ENCODE peak calls at places on chromosomes 3 and 15, in ten cellular contexts. J is adrenal gland, A is sigmoid colon, M is ovary, Q is suprapubic skin, R is heart left ventricle, W is Peyer's patch, Y is IMR-90, Z is prostate gland, H is uterus. C is an unnamed sample.

GRCh38 chr3:177134811-177135210 is 62.5 kb downstream of the TBL1XR1 start:
- DNase-seq in J (no peak), A (no peak), M (no peak), Q (no peak), R (no peak), W (no peak), Y (no peak), Z (no peak), H (no peak), C (no peak)

GRCh38 chr3:114418724-114419543 is 125.1 kb downstream of the TIGIT start:
- DNase-seq in J (no peak), A (no peak), M (peak), Q (no peak), R (no peak), W (no peak), Y (peak), Z (no peak), H (no peak), C (no peak)

GRCh38 chr3:68935778-68936177 is 3.4 kb upstream of the TAFA4 start:
- DNase-seq in J (no peak), A (no peak), M (no peak), Q (no peak), R (no peak), W (no peak), Y (no peak), Z (no peak), H (no peak), C (no peak)

GRCh38 chr3:108201258-108201657 is 21.0 kb downstream of the IFT57 start:
- DNase-seq in J (no peak), A (no peak), M (no peak), Q (no peak), R (no peak), W (no peak), Y (no peak), Z (no peak), H (no peak), C (no peak)

GRCh38 chr15:63805993-63806980 is 27.5 kb downstream of the HERC1 start:
- DNase-seq in J (no peak), A (no peak), M (no peak), Q (no peak), R (no peak), W (no peak), Y (peak), Z (no peak), H (no peak), C (no peak)

GRCh38 chr15:34754171-34754580 is 622 bp downstream of the GJD2 start:
- DNase-seq in J (no peak), A (no peak), M (no peak), Q (no peak), R (no peak), W (no peak), Y (no peak), Z (no peak), H (no peak), C (no peak)

GRCh38 chr3:12392101-12392878 is 92.0 kb upstream of the TSEN2 start:
- DNase-seq in J (no peak), A (no peak), M (no peak), Q (no peak), R (no peak), W (no peak), Y (no peak), Z (no peak), H (peak), C (no peak)

GRCh38 chr3:40309925-40310635 is 573 bp downstream of the EIF1B start:
- DNase-seq in J (peak), A (peak), M (peak), Q (peak), R (peak), W (peak), Y (peak), Z (no peak), H (peak), C (peak)

GRCh38 chr3:4983739-4984510 is 4.7 kb downstream of the BHLHE40 start:
- DNase-seq in J (peak), A (no peak), M (peak), Q (no peak), R (peak), W (peak), Y (peak), Z (no peak), H (peak), C (peak)

GRCh38 chr15:48806151-48806550 is 4.7 kb downstream of the CEP152 start:
- DNase-seq in J (no peak), A (no peak), M (no peak), Q (no peak), R (peak), W (no peak), Y (peak), Z (no peak), H (no peak), C (no peak)

GRCh38 chr15:48810414-48811324 is at the start of gene CEP152:
- DNase-seq in J (peak), A (peak), M (peak), Q (peak), R (peak), W (peak), Y (peak), Z (peak), H (peak), C (peak)

GRCh38 chr15:48811325-48811938 is 563 bp upstream of the CEP152 start:
- DNase-seq in J (no peak), A (no peak), M (no peak), Q (no peak), R (no peak), W (no peak), Y (no peak), Z (no peak), H (no peak), C (no peak)
- H3K4me3 ChIP-seq in J (peak), A (peak), M (peak), Q (peak), R (peak), W (peak), Y (peak), Z (peak), H (peak), C (peak)

DNA sequence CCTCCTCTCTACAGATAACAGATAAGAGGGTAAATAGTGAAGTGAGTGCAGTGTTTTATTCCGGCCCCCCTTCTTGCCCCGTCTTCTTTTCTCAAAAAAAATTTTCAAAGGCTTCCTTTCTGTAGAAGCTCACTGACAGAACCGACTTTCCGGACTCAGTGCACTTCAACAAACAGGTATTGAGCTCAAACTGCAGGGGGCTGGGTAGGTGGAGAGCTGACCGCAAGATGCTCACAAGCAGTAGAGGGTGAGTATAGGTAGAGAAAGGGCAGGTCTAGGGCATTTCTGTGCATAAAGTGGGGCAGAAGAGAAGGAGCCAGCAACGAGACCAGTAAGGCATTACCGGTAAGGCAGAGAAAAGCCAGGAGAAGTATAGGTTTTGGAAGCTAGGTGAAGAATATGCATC is 97.2 kb downstream of the ST6GAL1 start:
- DNase-seq in J (no peak), A (no peak), M (no peak), Q (no peak), R (no peak), W (peak), Y (no peak), Z (no peak), H (no peak), C (no peak)
- TF ChIP-seq POLR2A in J (no peak), A (no peak), M (no peak), Q (no peak), R (no peak), W (no peak), Y (no peak), Z (no peak), H (no peak), C (no peak)

GRCh38 chr3:184811999-184812844 is at the start of gene VPS8:
- DNase-seq in J (peak), A (peak), M (peak), Q (peak), R (peak), W (peak), Y (peak), Z (peak), H (peak), C (peak)
- TF ChIP-seq CTCF in J (peak), A (peak), M (peak), Q (peak), R (peak), W (peak), Y (peak), Z (peak), H (peak), C (no peak)

DNA sequence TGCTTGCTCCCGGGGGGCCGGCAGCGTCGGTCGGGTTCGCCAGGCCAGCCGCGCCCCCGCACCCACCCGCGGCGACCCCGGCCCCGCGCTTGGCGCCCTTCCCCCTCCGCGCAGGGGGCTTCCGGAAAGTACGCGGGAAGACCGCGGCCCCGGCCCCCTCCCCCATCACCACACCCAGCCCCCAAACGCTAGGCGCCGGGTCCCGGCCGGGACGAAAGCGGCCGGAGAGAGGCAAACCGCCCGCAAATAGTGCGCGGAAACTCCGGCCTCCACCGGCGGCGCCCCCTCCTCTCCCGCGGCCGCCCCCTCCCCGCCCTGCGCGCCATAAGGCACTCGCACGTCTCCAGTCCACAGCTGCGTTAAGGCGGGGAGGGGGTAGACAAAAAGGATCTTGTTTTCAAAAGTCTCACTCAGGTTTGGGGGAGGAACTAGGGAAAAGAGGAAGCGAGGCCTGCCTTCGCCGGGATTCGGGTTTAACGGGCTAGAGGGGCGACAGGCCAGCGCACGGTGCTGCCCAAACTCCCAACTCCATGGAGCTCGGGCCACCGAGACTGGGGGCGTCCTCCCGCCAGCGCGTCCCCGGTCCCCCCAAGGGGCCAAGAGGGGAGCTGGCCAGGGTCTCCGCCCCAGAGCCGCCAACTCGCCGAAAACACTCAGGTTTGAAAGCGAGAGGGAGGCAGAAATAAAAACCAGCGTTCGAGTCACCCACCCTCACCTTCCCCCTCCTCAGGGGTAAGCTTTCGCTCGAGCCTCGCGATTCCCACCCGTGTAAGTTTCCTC is 1.8 kb downstream of the ANP32A start:
- DNase-seq in J (peak), A (peak), M (peak), Q (no peak), R (peak), W (peak), Y (no peak), Z (peak), H (peak), C (peak)
- H3K4me3 ChIP-seq in J (peak), A (peak), M (peak), Q (peak), R (peak), W (peak), Y (peak), Z (peak), H (peak), C (peak)

DNA sequence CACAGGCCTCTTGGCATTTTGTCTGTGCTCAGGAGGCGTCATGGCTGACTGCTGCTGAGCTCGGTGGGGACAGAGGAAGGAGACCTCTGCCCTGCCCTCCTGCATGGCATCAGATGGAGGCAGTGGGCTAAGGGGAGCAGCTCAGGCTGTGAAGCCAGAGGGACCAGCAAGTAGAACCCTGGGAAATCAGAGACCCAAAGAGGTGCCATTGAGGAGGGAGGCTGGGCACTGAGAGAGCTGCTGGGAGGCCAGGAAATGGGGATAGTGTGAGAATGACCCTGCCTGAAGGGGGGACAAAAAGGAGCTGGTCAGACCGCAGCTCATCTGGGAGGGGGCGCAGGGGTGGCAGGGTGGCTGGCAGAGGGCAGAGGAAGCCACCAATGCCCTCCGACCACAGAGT is 136.8 kb downstream of the FBLN2 start:
- DNase-seq in J (no peak), A (no peak), M (no peak), Q (no peak), R (no peak), W (no peak), Y (no peak), Z (no peak), H (no peak), C (no peak)
- TF ChIP-seq POLR2A in J (no peak), A (no peak), M (no peak), Q (no peak), R (no peak), W (no peak), Y (no peak), Z (no peak), H (no peak), C (no peak)

DNA sequence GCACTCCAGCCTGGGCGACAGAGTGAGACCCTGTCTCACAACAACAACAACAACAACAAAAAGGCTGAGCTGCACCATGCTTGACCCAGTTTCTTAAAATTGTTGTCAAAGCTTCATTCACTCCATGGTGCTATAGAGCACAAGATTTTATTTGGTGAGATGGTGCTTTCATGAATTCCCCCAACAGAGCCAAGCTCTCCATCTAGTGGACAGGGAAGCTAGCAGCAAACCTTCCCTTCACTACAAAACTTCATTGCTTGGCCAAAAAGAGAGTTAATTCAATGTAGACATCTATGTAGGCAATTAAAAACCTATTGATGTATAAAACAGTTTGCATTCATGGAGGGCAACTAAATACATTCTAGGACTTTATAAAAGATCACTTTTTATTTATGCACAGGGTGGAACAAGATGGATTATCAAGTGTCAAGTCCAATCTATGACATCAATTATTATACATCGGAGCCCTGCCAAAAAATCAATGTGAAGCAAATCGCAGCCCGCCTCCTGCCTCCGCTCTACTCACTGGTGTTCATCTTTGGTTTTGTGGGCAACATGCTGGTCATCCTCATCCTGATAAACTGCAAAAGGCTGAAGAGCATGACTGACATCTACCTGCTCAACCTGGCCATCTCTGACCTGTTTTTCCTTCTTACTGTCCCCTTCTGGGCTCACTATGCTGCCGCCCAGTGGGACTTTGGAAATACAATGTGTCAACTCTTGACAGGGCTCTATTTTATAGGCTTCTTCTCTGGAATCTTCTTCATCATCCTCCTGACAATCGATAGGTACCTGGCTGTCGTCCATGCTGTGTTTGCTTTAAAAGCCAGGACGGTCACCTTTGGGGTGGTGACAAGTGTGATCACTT is 2.0 kb downstream of the CCR5 start:
- DNase-seq in J (no peak), A (no peak), M (no peak), Q (no peak), R (no peak), W (no peak), Y (peak), Z (no peak), H (no peak), C (no peak)
- TF ChIP-seq CTCF in J (peak), A (no peak), M (no peak), Q (peak), R (peak), W (peak), Y (peak), Z (no peak), H (peak), C (no peak)